ENCODE peak calls at places on chromosomes 2 and 18, in six cellular contexts. One of them, this sample, is unnamed.

GRCh38 chr18:58908006-58908405 is 43.3 kb downstream of the ZNF532 start:
- ATAC-seq in K562: no peak
- ATAC-seq in GM12878: no peak
- ATAC-seq in gastrocnemius medialis: no peak
- ATAC-seq in A549: no peak
- ATAC-seq in HepG2: no peak
- ATAC-seq in this sample: no peak

GRCh38 chr2:162887902-162888301 is 49.3 kb upstream of the KCNH7 start:
- ATAC-seq in GM12878: no peak
- ATAC-seq in HepG2: no peak
- ATAC-seq in gastrocnemius medialis: no peak
- ATAC-seq in A549: no peak
- ATAC-seq in K562: no peak
- ATAC-seq in this sample: no peak

GRCh38 chr2:166449439-166449838 is 44.6 kb downstream of the SCN7A start:
- ATAC-seq in HepG2: no peak
- ATAC-seq in GM12878: peak; percentile 79
- ATAC-seq in A549: no peak
- ATAC-seq in K562: no peak
- ATAC-seq in gastrocnemius medialis: no peak
- ATAC-seq in this sample: no peak

GRCh38 chr2:11286749-11287148 is 57.7 kb downstream of the ROCK2 start:
- ATAC-seq in HepG2: no peak
- ATAC-seq in A549: no peak
- ATAC-seq in GM12878: no peak
- ATAC-seq in K562: no peak
- ATAC-seq in gastrocnemius medialis: peak; percentile 94
- ATAC-seq in this sample: no peak

GRCh38 chr2:54628418-54628817 is 95.0 kb upstream of the EML6 start:
- ATAC-seq in gastrocnemius medialis: no peak
- ATAC-seq in K562: no peak
- ATAC-seq in A549: no peak
- ATAC-seq in HepG2: no peak
- ATAC-seq in GM12878: no peak
- ATAC-seq in this sample: no peak

GRCh38 chr2:44267269-44268258 is 7.7 kb upstream of the SLC3A1 start:
- ATAC-seq in HepG2: no peak
- ATAC-seq in GM12878: peak; percentile 20
- ATAC-seq in gastrocnemius medialis: peak; percentile 98
- ATAC-seq in K562: no peak
- ATAC-seq in A549: peak; percentile 55
- ATAC-seq in this sample: peak; percentile 84

GRCh38 chr18:2997846-2998599 is 14.9 kb downstream of the LPIN2 start:
- ATAC-seq in HepG2: no peak
- ATAC-seq in K562: no peak
- ATAC-seq in gastrocnemius medialis: peak; percentile 79
- ATAC-seq in A549: no peak
- ATAC-seq in GM12878: peak; percentile 22
- ATAC-seq in this sample: peak; percentile 31

GRCh38 chr2:111201214-111201613 is 80.5 kb downstream of the BCL2L11 start:
- ATAC-seq in K562: peak; percentile 33
- ATAC-seq in GM12878: peak; percentile 90
- ATAC-seq in gastrocnemius medialis: no peak
- ATAC-seq in A549: no peak
- ATAC-seq in HepG2: no peak
- ATAC-seq in this sample: no peak

GRCh38 chr2:58913082-58913726 is 672.1 kb upstream of the FANCL start:
- ATAC-seq in HepG2: no peak
- ATAC-seq in K562: no peak
- ATAC-seq in GM12878: no peak
- ATAC-seq in A549: no peak
- ATAC-seq in gastrocnemius medialis: no peak
- ATAC-seq in this sample: no peak

GRCh38 chr18:58443671-58444070 is 185.2 kb downstream of the ALPK2 start:
- ATAC-seq in gastrocnemius medialis: no peak
- ATAC-seq in A549: no peak
- ATAC-seq in HepG2: no peak
- ATAC-seq in GM12878: no peak
- ATAC-seq in K562: no peak
- ATAC-seq in this sample: no peak

GRCh38 chr2:191759650-191760049 is 81.7 kb downstream of the NABP1 start:
- ATAC-seq in GM12878: no peak
- ATAC-seq in A549: no peak
- ATAC-seq in K562: no peak
- ATAC-seq in gastrocnemius medialis: no peak
- ATAC-seq in HepG2: no peak
- ATAC-seq in this sample: no peak

GRCh38 chr2:207241198-207241597 is 75.5 kb upstream of the KLF7 start:
- ATAC-seq in gastrocnemius medialis: no peak
- ATAC-seq in A549: no peak
- ATAC-seq in HepG2: no peak
- ATAC-seq in K562: no peak
- ATAC-seq in GM12878: peak; percentile 38
- ATAC-seq in this sample: no peak

GRCh38 chr2:203732072-203732952 is 25.9 kb downstream of the CD28 start:
- ATAC-seq in gastrocnemius medialis: peak; percentile 91
- ATAC-seq in K562: no peak
- ATAC-seq in HepG2: no peak
- ATAC-seq in GM12878: no peak
- ATAC-seq in A549: no peak
- ATAC-seq in this sample: no peak

GRCh38 chr2:241551998-241552737 is 6.4 kb upstream of the BOK start:
- ATAC-seq in K562: no peak
- ATAC-seq in A549: no peak
- ATAC-seq in gastrocnemius medialis: no peak
- ATAC-seq in GM12878: no peak
- ATAC-seq in HepG2: peak; percentile 41
- ATAC-seq in this sample: no peak

GRCh38 chr18:41456791-41457190 is 498.2 kb upstream of the PIK3C3 start:
- ATAC-seq in A549: no peak
- ATAC-seq in GM12878: no peak
- ATAC-seq in HepG2: no peak
- ATAC-seq in K562: no peak
- ATAC-seq in gastrocnemius medialis: no peak
- ATAC-seq in this sample: no peak

GRCh38 chr2:43132523-43133301 is 93.7 kb downstream of the ZFP36L2 start:
- ATAC-seq in A549: no peak
- ATAC-seq in gastrocnemius medialis: no peak
- ATAC-seq in K562: no peak
- ATAC-seq in HepG2: no peak
- ATAC-seq in GM12878: no peak
- ATAC-seq in this sample: no peak

GRCh38 chr2:157444643-157445040 is 753 bp upstream of the CYTIP start:
- ATAC-seq in gastrocnemius medialis: no peak
- ATAC-seq in HepG2: no peak
- ATAC-seq in GM12878: peak; percentile 27
- ATAC-seq in K562: no peak
- ATAC-seq in A549: no peak
- ATAC-seq in this sample: no peak

GRCh38 chr2:57217013-57217412 is 829.6 kb upstream of the VRK2 start:
- ATAC-seq in HepG2: no peak
- ATAC-seq in K562: no peak
- ATAC-seq in A549: no peak
- ATAC-seq in gastrocnemius medialis: no peak
- ATAC-seq in GM12878: no peak
- ATAC-seq in this sample: no peak

GRCh38 chr2:8178916-8179315 is 502.9 kb upstream of the ID2 start:
- ATAC-seq in GM12878: no peak
- ATAC-seq in HepG2: no peak
- ATAC-seq in K562: no peak
- ATAC-seq in gastrocnemius medialis: no peak
- ATAC-seq in A549: no peak
- ATAC-seq in this sample: no peak

GRCh38 chr2:54588244-54588899 is 132.2 kb downstream of the SPTBN1 start:
- ATAC-seq in A549: no peak
- ATAC-seq in K562: peak; percentile 10
- ATAC-seq in gastrocnemius medialis: no peak
- ATAC-seq in GM12878: peak; percentile 37
- ATAC-seq in HepG2: peak; percentile 15
- ATAC-seq in this sample: no peak

GRCh38 chr2:148578493-148578884 is 66.1 kb upstream of the EPC2 start:
- ATAC-seq in GM12878: peak; percentile 34
- ATAC-seq in K562: no peak
- ATAC-seq in HepG2: no peak
- ATAC-seq in gastrocnemius medialis: no peak
- ATAC-seq in A549: no peak
- ATAC-seq in this sample: no peak

GRCh38 chr2:36570416-36570815 is 27.6 kb downstream of the FEZ2 start:
- ATAC-seq in A549: no peak
- ATAC-seq in gastrocnemius medialis: no peak
- ATAC-seq in HepG2: no peak
- ATAC-seq in K562: no peak
- ATAC-seq in GM12878: no peak
- ATAC-seq in this sample: no peak

GRCh38 chr2:10647886-10648605 is 41.7 kb downstream of the NOL10 start:
- ATAC-seq in HepG2: no peak
- ATAC-seq in gastrocnemius medialis: peak; percentile 50
- ATAC-seq in K562: no peak
- ATAC-seq in GM12878: no peak
- ATAC-seq in A549: no peak
- ATAC-seq in this sample: no peak

GRCh38 chr18:11799066-11799465 is 52.1 kb upstream of the CHMP1B start:
- ATAC-seq in K562: peak; percentile 54
- ATAC-seq in GM12878: no peak
- ATAC-seq in A549: no peak
- ATAC-seq in gastrocnemius medialis: peak; percentile 52
- ATAC-seq in HepG2: no peak
- ATAC-seq in this sample: no peak

GRCh38 chr2:237743561-237744269 is 54.9 kb upstream of the RBM44 start:
- ATAC-seq in A549: peak; percentile 58
- ATAC-seq in gastrocnemius medialis: no peak
- ATAC-seq in HepG2: peak; percentile 82
- ATAC-seq in GM12878: peak; percentile 42
- ATAC-seq in K562: peak; percentile 60
- ATAC-seq in this sample: peak; percentile 37
- TF ChIP-seq CTCF in A549: no peak
- TF ChIP-seq CTCF in gastrocnemius medialis: no peak
- TF ChIP-seq CTCF in HepG2: peak; percentile 31
- TF ChIP-seq CTCF in GM12878: no peak
- TF ChIP-seq CTCF in K562: no peak
- TF ChIP-seq CTCF in this sample: peak; percentile 12

GRCh38 chr18:63202814-63203213 is 116.8 kb downstream of the BCL2 start:
- ATAC-seq in A549: no peak
- ATAC-seq in GM12878: no peak
- ATAC-seq in gastrocnemius medialis: no peak
- ATAC-seq in K562: no peak
- ATAC-seq in HepG2: no peak
- ATAC-seq in this sample: no peak
- H3K4me1 ChIP-seq in A549: no peaks in the 10 kb centered on the region
- H3K4me1 ChIP-seq in GM12878: peaks cover 55% of the 10 kb centered on the region
- H3K4me1 ChIP-seq in gastrocnemius medialis: peaks cover 17% of the 10 kb centered on the region
- H3K4me1 ChIP-seq in K562: peaks cover 10% of the 10 kb centered on the region
- H3K4me1 ChIP-seq in HepG2: no peaks in the 10 kb centered on the region
- H3K4me1 ChIP-seq in this sample: no peaks in the 10 kb centered on the region

GRCh38 chr2:73112913-73113633 is at the start of gene RAB11FIP5:
- ATAC-seq in gastrocnemius medialis: peak; percentile 86
- ATAC-seq in K562: peak; percentile 84
- ATAC-seq in A549: peak; percentile 77
- ATAC-seq in HepG2: peak; percentile 82
- ATAC-seq in GM12878: peak; percentile 86
- ATAC-seq in this sample: peak; percentile 91

GRCh38 chr2:73110622-73111299 is 2.0 kb downstream of the RAB11FIP5 start:
- ATAC-seq in gastrocnemius medialis: no peak
- ATAC-seq in GM12878: no peak
- ATAC-seq in K562: no peak
- ATAC-seq in HepG2: no peak
- ATAC-seq in A549: no peak
- ATAC-seq in this sample: no peak

GRCh38 chr2:73113634-73113958 is 848 bp upstream of the RAB11FIP5 start:
- ATAC-seq in K562: no peak
- ATAC-seq in gastrocnemius medialis: no peak
- ATAC-seq in A549: no peak
- ATAC-seq in GM12878: no peak
- ATAC-seq in HepG2: no peak
- ATAC-seq in this sample: no peak

GRCh38 chr2:73111300-73112025 is 1.3 kb downstream of the RAB11FIP5 start:
- ATAC-seq in K562: peak; percentile 57
- ATAC-seq in gastrocnemius medialis: peak; percentile 39
- ATAC-seq in GM12878: no peak
- ATAC-seq in HepG2: peak; percentile 46
- ATAC-seq in A549: peak; percentile 48
- ATAC-seq in this sample: no peak

DNA sequence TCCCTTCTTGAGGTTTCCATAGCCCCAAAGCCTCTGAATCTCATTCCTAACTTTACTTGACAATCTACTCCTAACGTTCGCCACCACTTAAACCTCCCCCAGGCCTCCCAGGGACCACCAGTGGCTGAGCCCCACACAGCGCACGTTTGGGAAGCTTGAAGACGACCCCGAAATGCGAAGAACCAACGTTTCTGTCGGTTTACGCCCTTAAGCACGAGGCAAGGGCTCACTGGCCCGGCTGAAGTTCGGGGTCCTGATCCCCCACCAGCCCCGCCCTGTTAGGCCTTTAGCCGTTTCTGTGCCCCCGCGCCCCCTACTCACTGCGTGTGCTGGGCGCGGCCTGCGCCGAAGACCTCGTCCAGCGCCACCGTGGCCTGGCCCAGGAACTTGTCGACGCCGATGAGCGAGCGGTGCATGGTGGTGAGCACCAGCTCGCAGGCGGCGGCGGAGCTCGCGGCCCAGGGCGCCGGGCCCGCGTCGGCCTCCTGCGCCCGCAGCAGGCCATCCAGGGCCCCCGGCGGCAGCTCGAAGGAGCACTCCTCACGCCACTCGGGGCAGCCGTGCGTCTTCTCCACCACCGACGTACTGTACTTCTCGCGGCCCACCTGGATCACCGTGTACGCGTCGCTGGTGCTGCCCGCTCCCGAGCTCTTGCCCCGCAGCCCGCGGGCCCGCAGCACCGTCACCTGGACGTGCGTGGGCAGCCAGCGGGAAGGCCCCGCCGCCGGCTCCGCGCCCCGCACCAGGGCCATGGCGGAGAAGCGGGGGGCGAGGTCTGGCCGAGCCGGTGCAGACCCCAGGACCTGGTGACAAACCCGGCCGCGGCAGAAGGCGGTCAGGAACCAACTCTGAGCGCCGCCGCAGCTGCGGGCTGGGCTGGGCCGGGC is 479 bp downstream of the RAB11FIP5 start:
- ATAC-seq in GM12878: no peak
- ATAC-seq in K562: peak; percentile 69
- ATAC-seq in A549: peak; percentile 45
- ATAC-seq in gastrocnemius medialis: peak; percentile 46
- ATAC-seq in HepG2: peak; percentile 65
- ATAC-seq in this sample: peak; percentile 42
- TF ChIP-seq POLR2A in GM12878: no peak
- TF ChIP-seq POLR2A in K562: no peak
- TF ChIP-seq POLR2A in A549: no peak
- TF ChIP-seq POLR2A in gastrocnemius medialis: peak; percentile 70
- TF ChIP-seq POLR2A in HepG2: no peak
- TF ChIP-seq POLR2A in this sample: peak; percentile 46

DNA sequence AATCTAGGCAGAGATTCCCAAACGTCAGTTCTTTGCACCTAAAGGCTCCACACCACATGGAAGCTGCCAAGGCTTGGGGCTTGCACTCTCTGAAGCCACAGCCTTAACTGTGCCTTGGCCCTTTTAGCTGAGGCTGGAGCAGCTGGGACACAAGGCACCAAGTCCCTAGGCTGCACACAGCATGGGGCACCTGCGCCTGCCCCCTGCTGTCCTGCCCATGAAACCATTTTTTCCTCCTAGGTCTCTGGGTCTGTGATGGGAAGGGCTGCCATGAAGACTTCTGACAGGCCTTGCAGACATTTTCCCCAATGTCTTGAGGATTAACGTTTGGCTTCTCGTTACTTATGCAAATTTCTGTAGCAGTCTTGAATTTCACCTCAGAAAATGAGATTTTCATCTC is 241.5 kb downstream of the OSR1 start:
- ATAC-seq in K562: no peak
- ATAC-seq in GM12878: no peak
- ATAC-seq in HepG2: peak; percentile 60
- ATAC-seq in A549: no peak
- ATAC-seq in gastrocnemius medialis: no peak
- ATAC-seq in this sample: no peak
- TF ChIP-seq CTCF in K562: no peak
- TF ChIP-seq CTCF in GM12878: no peak
- TF ChIP-seq CTCF in HepG2: peak; percentile 45
- TF ChIP-seq CTCF in A549: no peak
- TF ChIP-seq CTCF in gastrocnemius medialis: no peak
- TF ChIP-seq CTCF in this sample: no peak

This sample was measured in gastroesophageal sphincter.